ENCODE peak calls at places on chromosomes 1 and 21, in ten cellular contexts. I is HCT116, R is endothelial cell of umbilical vein, H is HepG2, C is SK-N-SH, V is GM12892, Q is esophagus muscularis mucosa, A is GM23338, D is prostate gland, F is sigmoid colon. L is an unnamed sample.
A peak's percentile ranks its signal among the peaks of the same experiment; 100 is the strongest.

GRCh38 chr1:1582970-1583666 is 8.5 kb upstream of the SSU72 start:
- DNase-seq in D (no peak), F (no peak), H (no peak), I (no peak), C (no peak), Q (no peak), A (no peak), R (no peak), V (no peak), L (no peak)

GRCh38 chr1:193631306-193631705 is 444.9 kb upstream of the B3GALT2 start:
- DNase-seq in H (no peak), F (no peak), I (no peak), D (no peak), C (no peak), A (no peak), R (peak; percentile 57), Q (no peak), V (no peak), L (no peak)

GRCh38 chr1:95018602-95019369 is 54.0 kb downstream of the ALG14 start:
- DNase-seq in D (no peak), Q (peak; percentile 14), C (no peak), F (no peak), A (no peak), R (peak; percentile 36), H (no peak), I (no peak), V (no peak), L (no peak)

GRCh38 chr1:55337801-55338447 is 122.8 kb upstream of the USP24 start:
- DNase-seq in I (peak; percentile 36), D (no peak), V (peak; percentile 24), R (peak; percentile 79), Q (no peak), A (peak; percentile 79), C (peak; percentile 48), H (peak; percentile 35), F (no peak), L (no peak)

GRCh38 chr1:118122234-118123004 is 62.6 kb downstream of the SPAG17 start:
- DNase-seq in R (no peak), F (no peak), V (no peak), C (no peak), H (no peak), D (no peak), Q (no peak), I (no peak), A (no peak), L (no peak)

GRCh38 chr21:43325036-43325435 is 101.9 kb downstream of the SIK1 start:
- DNase-seq in F (no peak), H (no peak), R (no peak), Q (no peak), C (no peak), V (no peak), I (no peak), A (no peak), D (no peak), L (no peak)

GRCh38 chr1:219797009-219797408 is 131.3 kb downstream of the SLC30A10 start:
- DNase-seq in C (no peak), V (no peak), F (no peak), Q (no peak), H (no peak), I (no peak), A (no peak), D (no peak), R (no peak), L (no peak)

GRCh38 chr1:14915356-14916054 is 238.0 kb upstream of the TMEM51 start:
- DNase-seq in V (peak; percentile 45), H (peak; percentile 39), Q (no peak), F (no peak), A (peak; percentile 74), I (peak; percentile 28), D (peak; percentile 37), C (peak; percentile 84), R (peak; percentile 47), L (peak; percentile 47)

DNA sequence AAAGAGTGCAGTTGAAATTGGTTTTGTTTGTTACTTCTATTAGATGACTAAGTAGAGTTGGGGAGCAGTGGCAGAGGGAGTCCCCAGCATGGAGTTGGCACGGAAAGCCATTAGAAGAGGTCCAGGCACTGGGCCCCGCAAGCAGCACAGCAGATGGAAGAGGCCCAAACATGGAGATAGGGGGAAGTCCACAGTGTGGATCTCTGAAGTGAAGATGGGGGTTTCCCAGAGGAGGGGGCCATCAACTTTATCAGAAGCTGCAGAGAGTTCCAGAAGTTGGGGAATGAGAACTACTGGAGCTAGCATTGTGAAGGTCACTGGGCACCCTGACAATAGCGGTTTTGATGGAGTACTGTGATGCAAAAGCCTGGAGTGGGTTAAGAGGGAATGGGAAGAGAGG is 30.6 kb downstream of the PAFAH2 start:
- DNase-seq in V (no peak), A (no peak), I (no peak), C (no peak), H (no peak), Q (no peak), D (no peak), F (no peak), R (no peak), L (no peak)
- TF ChIP-seq POLR2AphosphoS5 in V (no peak), A (no peak), I (no peak), C (no peak), H (no peak), Q (no peak), D (no peak), F (no peak), R (no peak), L (no peak)

GRCh38 chr1:109142248-109142647 is 28.3 kb downstream of the ELAPOR1 start:
- DNase-seq in C (no peak), H (no peak), D (no peak), F (no peak), A (no peak), V (no peak), I (no peak), Q (no peak), R (no peak), L (no peak)

GRCh38 chr1:109135940-109136339 is 22.0 kb downstream of the ELAPOR1 start:
- DNase-seq in A (no peak), H (no peak), I (no peak), F (no peak), R (no peak), Q (no peak), V (no peak), C (no peak), D (no peak), L (no peak)

GRCh38 chr1:109136766-109137165 is 22.9 kb downstream of the ELAPOR1 start:
- DNase-seq in H (peak; percentile 55), I (no peak), R (no peak), F (no peak), A (no peak), D (no peak), C (no peak), V (no peak), Q (no peak), L (peak; percentile 37)

GRCh38 chr1:109137959-109138757 is 24.2 kb downstream of the ELAPOR1 start:
- DNase-seq in A (no peak), V (no peak), I (no peak), Q (no peak), H (no peak), F (no peak), C (no peak), D (peak; percentile 42), R (no peak), L (peak; percentile 47)

GRCh38 chr1:109140384-109140783 is 26.5 kb downstream of the ELAPOR1 start:
- DNase-seq in F (no peak), A (no peak), H (no peak), C (no peak), V (no peak), Q (no peak), R (no peak), I (no peak), D (no peak), L (no peak)
- TF ChIP-seq POLR2AphosphoS5 in F (no peak), A (no peak), H (no peak), C (no peak), V (no peak), Q (no peak), R (no peak), I (no peak), D (no peak), L (no peak)

GRCh38 chr1:171500803-171501202 is 15.5 kb downstream of the PRRC2C start:
- DNase-seq in R (no peak), A (no peak), C (no peak), D (no peak), H (no peak), I (no peak), Q (no peak), V (no peak), F (no peak), L (no peak)

GRCh38 chr1:171500304-171500703 is 15.0 kb downstream of the PRRC2C start:
- DNase-seq in D (no peak), V (no peak), F (no peak), A (no peak), R (no peak), I (no peak), C (no peak), H (no peak), Q (no peak), L (no peak)

GRCh38 chr1:171507435-171507834 is 22.1 kb downstream of the PRRC2C start:
- DNase-seq in D (no peak), H (no peak), I (no peak), F (no peak), C (no peak), A (no peak), Q (no peak), R (no peak), V (no peak), L (no peak)

GRCh38 chr1:171506525-171507304 is 21.4 kb downstream of the PRRC2C start:
- DNase-seq in V (no peak), Q (no peak), F (no peak), I (no peak), H (peak; percentile 20), C (no peak), R (peak; percentile 41), D (no peak), A (peak; percentile 41), L (no peak)

GRCh38 chr1:171501305-171502021 is 16.1 kb downstream of the PRRC2C start:
- DNase-seq in H (no peak), Q (no peak), F (no peak), C (no peak), R (no peak), I (no peak), D (no peak), V (no peak), A (no peak), L (no peak)
- TF ChIP-seq POLR2AphosphoS5 in H (no peak), Q (no peak), F (no peak), C (no peak), R (no peak), I (no peak), D (no peak), V (no peak), A (no peak), L (no peak)

DNA sequence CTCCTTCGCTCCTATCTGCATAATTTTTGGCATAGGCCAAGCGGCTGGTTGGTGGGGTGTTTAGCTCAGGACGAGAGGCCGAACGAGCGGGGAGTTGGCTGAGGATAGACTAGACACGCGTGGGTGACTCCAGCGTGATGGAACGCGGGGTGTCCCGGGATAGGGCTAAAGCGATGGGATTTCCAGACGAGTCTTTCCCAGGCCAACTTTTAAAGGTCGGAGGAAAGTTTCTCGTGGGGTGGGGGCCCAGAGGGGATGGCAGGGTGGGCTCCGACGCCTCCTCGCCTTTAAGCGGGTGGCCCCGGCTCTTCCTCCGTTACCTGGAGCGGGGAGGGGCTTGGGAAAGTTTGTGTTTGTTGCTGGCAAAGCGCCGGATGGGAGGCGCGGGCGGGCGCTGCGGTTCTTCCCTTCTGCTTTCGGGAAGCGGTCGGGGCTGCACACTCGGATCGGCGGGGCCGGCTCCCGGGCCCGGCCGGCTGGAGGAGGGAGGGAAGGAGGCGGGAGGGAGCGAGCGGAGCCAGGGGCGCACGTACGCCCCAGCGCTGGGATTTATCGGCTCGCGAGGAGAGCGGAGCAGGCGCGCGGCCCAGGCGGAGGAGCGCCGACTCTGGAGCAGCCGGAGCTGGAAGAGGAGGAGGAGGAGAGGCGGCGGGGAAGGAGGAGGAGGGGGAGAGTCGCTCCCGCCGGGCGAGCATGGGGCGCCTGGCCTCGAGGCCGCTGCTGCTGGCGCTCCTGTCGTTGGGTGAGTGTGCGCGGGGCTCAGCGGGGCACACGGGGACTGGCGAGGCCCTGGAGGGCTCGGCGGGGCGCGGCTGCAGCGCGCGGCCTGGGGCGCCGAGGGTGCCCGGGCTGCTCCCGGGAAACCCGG is at the start of gene PTGFRN:
- DNase-seq in Q (no peak), V (peak; percentile 29), D (peak; percentile 64), H (no peak), I (peak; percentile 6), F (peak; percentile 89), R (peak; percentile 62), A (peak; percentile 88), C (peak; percentile 89), L (peak; percentile 73)
- TF ChIP-seq POLR2AphosphoS5 in Q (peak; percentile 30), V (no peak), D (peak; percentile 21), H (no peak), I (peak; percentile 31), F (peak; percentile 31), R (no peak), A (peak; percentile 23), C (no peak), L (peak; percentile 62)

L was measured in transverse colon.